ENCODE peak calls at places on chromosomes 3 and 15, in nine cellular contexts. B is stimulated activated CD4-positive, alpha-beta T cell treated with anti-CD3 and anti-CD28 coated beads, Interleukin-12 subunit alpha, Interleukin-12 subunit beta, amount 100 ng/mL, for 24 hours; N is frontal cortex; G is right cardiac atrium; R is activated naive CD8-positive, alpha-beta T cell treated with anti-CD3 and anti-CD28 coated beads, Interleukin-2, amount 50 U/mL, for 24 hours; X is foreskin melanocyte; T is occipital lobe; S is ELF-1; L is PC-3. P is an unnamed sample.

GRCh38 chr3:69011331-69011730 is 2.2 kb downstream of the EOGT start:
- DNase-seq in X (no peak), N (no peak), L (no peak), G (no peak), R (no peak), B (no peak), T (no peak), S (no peak), P (no peak)

GRCh38 chr3:177135841-177136492 is 61.3 kb downstream of the TBL1XR1 start:
- DNase-seq in R (no peak), N (no peak), T (no peak), X (no peak), L (peak; percentile 24), G (no peak), S (no peak), B (no peak), P (no peak)

GRCh38 chr3:40971191-40972168 is 227.8 kb upstream of the CTNNB1 start:
- DNase-seq in R (peak; percentile 54), T (no peak), S (peak; percentile 20), L (peak; percentile 96), G (peak; percentile 82), X (peak; percentile 29), N (no peak), B (peak; percentile 2), P (peak; percentile 47)

GRCh38 chr3:151460774-151461450 is at the start of gene IGSF10:
- DNase-seq in R (no peak), L (no peak), G (peak; percentile 75), B (no peak), S (peak; percentile 41), T (no peak), N (no peak), X (no peak), P (peak; percentile 29)

GRCh38 chr15:40282144-40282869 is 557 bp downstream of the ANKRD63 start:
- DNase-seq in R (peak; percentile 61), T (no peak), L (peak; percentile 43), S (peak; percentile 68), B (peak; percentile 24), X (no peak), G (peak; percentile 77), N (peak; percentile 61), P (peak; percentile 56)

GRCh38 chr3:37935756-37936666 is 54.6 kb upstream of the VILL start:
- DNase-seq in S (peak; percentile 87), T (no peak), R (no peak), B (no peak), G (no peak), L (peak; percentile 94), N (no peak), X (peak; percentile 99), P (peak; percentile 52)

GRCh38 chr15:90774731-90775521 is 57.8 kb downstream of the BLM start:
- DNase-seq in T (no peak), S (no peak), N (no peak), X (no peak), G (no peak), L (peak; percentile 81), B (no peak), R (no peak), P (no peak)

GRCh38 chr3:151553873-151554272 is 93.0 kb upstream of the IGSF10 start:
- DNase-seq in L (no peak), R (no peak), B (no peak), X (no peak), N (no peak), G (peak; percentile 76), S (no peak), T (no peak), P (no peak)

GRCh38 chr15:84638103-84638502 is 16.0 kb downstream of the WDR73 start:
- DNase-seq in G (no peak), B (no peak), R (no peak), N (no peak), T (no peak), L (peak; percentile 53), S (peak; percentile 37), X (no peak), P (no peak)

GRCh38 chr3:52228751-52229291 is 3.4 kb upstream of the TLR9 start:
- DNase-seq in R (no peak), X (no peak), L (no peak), B (no peak), N (no peak), G (peak; percentile 51), S (no peak), T (no peak), P (no peak)

GRCh38 chr3:72896996-72897757 is 9.3 kb downstream of the GXYLT2 start:
- DNase-seq in R (no peak), X (no peak), L (no peak), S (peak; percentile 36), B (no peak), G (no peak), T (no peak), N (no peak), P (no peak)

GRCh38 chr15:57950381-57950946 is 115.0 kb downstream of the ALDH1A2 start:
- DNase-seq in R (no peak), L (no peak), X (no peak), S (no peak), N (no peak), T (no peak), B (no peak), G (no peak), P (no peak)

GRCh38 chr3:11430207-11430606 is 158.0 kb downstream of the ATG7 start:
- DNase-seq in G (no peak), N (no peak), X (no peak), B (no peak), R (no peak), S (no peak), T (no peak), L (no peak), P (no peak)

GRCh38 chr3:39065197-39065596 is 13.4 kb downstream of the WDR48 start:
- DNase-seq in T (no peak), G (no peak), L (peak; percentile 47), R (no peak), S (peak; percentile 57), N (no peak), B (no peak), X (peak; percentile 9), P (no peak)

GRCh38 chr3:51970606-51971300 is 3.1 kb downstream of the ABHD14B start:
- DNase-seq in L (no peak), S (no peak), X (no peak), G (peak; percentile 59), T (no peak), B (no peak), R (no peak), N (no peak), P (peak; percentile 60)

GRCh38 chr3:120080836-120081235 is 13.4 kb downstream of the GSK3B start:
- DNase-seq in B (no peak), N (no peak), L (no peak), X (no peak), G (no peak), T (no peak), R (no peak), S (no peak), P (no peak)

GRCh38 chr15:81449836-81450474 is 75.9 kb upstream of the TMC3 start:
- DNase-seq in G (no peak), R (no peak), N (no peak), S (no peak), X (no peak), T (no peak), B (no peak), L (peak; percentile 45), P (no peak)

GRCh38 chr3:115525726-115526125 is 97.6 kb upstream of the GAP43 start:
- DNase-seq in B (no peak), R (no peak), S (no peak), N (no peak), L (no peak), X (no peak), T (no peak), G (no peak), P (no peak)

GRCh38 chr3:51581529-51581928 is 43.0 kb downstream of the RAD54L2 start:
- DNase-seq in R (no peak), L (no peak), N (no peak), B (no peak), G (no peak), T (no peak), S (peak; percentile 42), X (no peak), P (no peak)

GRCh38 chr15:35444557-35445204 is 101.3 kb downstream of the DPH6 start:
- DNase-seq in N (peak; percentile 5), G (no peak), X (peak; percentile 53), L (peak; percentile 76), B (no peak), R (no peak), T (no peak), S (peak; percentile 14), P (no peak)

GRCh38 chr15:92914103-92914499 is 14.0 kb downstream of the CHD2 start:
- DNase-seq in B (no peak), T (no peak), L (no peak), X (no peak), R (no peak), N (no peak), G (no peak), S (peak; percentile 65), P (no peak)

GRCh38 chr3:173750095-173750494 is 352.6 kb downstream of the NLGN1 start:
- DNase-seq in L (no peak), T (no peak), R (no peak), B (no peak), N (no peak), G (no peak), S (no peak), X (no peak), P (no peak)

GRCh38 chr15:48796930-48797329 is 13.9 kb downstream of the CEP152 start:
- DNase-seq in T (no peak), N (no peak), S (no peak), X (peak; percentile 63), R (no peak), B (no peak), G (no peak), L (peak; percentile 83), P (no peak)

GRCh38 chr3:52443268-52443610 is 1.7 kb downstream of the SEMA3G start:
- DNase-seq in T (no peak), G (no peak), B (no peak), R (no peak), X (no peak), N (no peak), S (no peak), L (no peak), P (no peak)

GRCh38 chr3:77319711-77320110 is 279.8 kb downstream of the ROBO2 start:
- DNase-seq in L (peak; percentile 33), R (no peak), S (no peak), G (no peak), N (no peak), X (no peak), B (no peak), T (no peak), P (no peak)

P was measured in stomach.